ENCODE peak calls at places on chromosomes 2 and 18, in ten cellular contexts. F, L, W, O, R, A, S, Y, U and Z are unnamed samples.

GRCh38 chr2:20061476-20061875 is 10.0 kb upstream of the LAPTM4A start:
- DNase-seq in F (no peak), L (no peak), W (no peak), O (no peak), R (no peak), A (no peak), S (peak), Y (no peak), U (no peak), Z (peak)

GRCh38 chr2:237637429-237638135 is 10.2 kb downstream of the LRRFIP1 start:
- DNase-seq in F (no peak), L (no peak), W (no peak), O (no peak), R (no peak), A (no peak), S (no peak), Y (no peak), U (no peak), Z (no peak)

GRCh38 chr2:27494944-27495554 is at the start of gene FNDC4:
- DNase-seq in F (peak), L (no peak), W (no peak), O (peak), R (peak), A (peak), S (no peak), Y (peak), U (no peak), Z (peak)

GRCh38 chr2:32064021-32064678 is 794 bp downstream of the SPAST start:
- DNase-seq in F (no peak), L (no peak), W (no peak), O (peak), R (peak), A (no peak), S (peak), Y (no peak), U (peak), Z (peak)

GRCh38 chr2:23760746-23761145 is 166.2 kb downstream of the ATAD2B start:
- DNase-seq in F (no peak), L (peak), W (no peak), O (no peak), R (no peak), A (peak), S (peak), Y (no peak), U (no peak), Z (peak)

GRCh38 chr2:161992526-161992925 is 81.5 kb downstream of the DPP4 start:
- DNase-seq in F (no peak), L (no peak), W (no peak), O (no peak), R (peak), A (no peak), S (peak), Y (no peak), U (peak), Z (peak)

GRCh38 chr2:36379710-36380448 is 24.3 kb downstream of the CRIM1 start:
- DNase-seq in F (no peak), L (no peak), W (no peak), O (no peak), R (peak), A (no peak), S (peak), Y (no peak), U (no peak), Z (no peak)

GRCh38 chr2:210477496-210477895 is 937 bp upstream of the LANCL1 start:
- DNase-seq in F (no peak), L (peak), W (no peak), O (no peak), R (peak), A (no peak), S (peak), Y (peak), U (no peak), Z (peak)

GRCh38 chr2:203533696-203534471 is 1.2 kb downstream of the RAPH1 start:
- DNase-seq in F (no peak), L (peak), W (no peak), O (peak), R (peak), A (no peak), S (peak), Y (no peak), U (peak), Z (peak)

GRCh38 chr2:227164745-227165350 is 424 bp downstream of the COL4A3 start:
- DNase-seq in F (no peak), L (no peak), W (no peak), O (no peak), R (peak), A (no peak), S (no peak), Y (no peak), U (no peak), Z (no peak)

GRCh38 chr2:66507673-66508127 is 72.8 kb downstream of the MEIS1 start:
- DNase-seq in F (peak), L (no peak), W (no peak), O (no peak), R (no peak), A (no peak), S (no peak), Y (no peak), U (no peak), Z (no peak)

GRCh38 chr2:15730545-15731212 is 139.0 kb downstream of the DDX1 start:
- DNase-seq in F (no peak), L (peak), W (peak), O (peak), R (no peak), A (no peak), S (peak), Y (peak), U (no peak), Z (peak)

GRCh38 chr2:64325852-64326577 is 127.9 kb upstream of the LGALSL start:
- DNase-seq in F (no peak), L (no peak), W (no peak), O (no peak), R (peak), A (no peak), S (no peak), Y (no peak), U (peak), Z (no peak)

GRCh38 chr2:51553456-51553855 is 521.5 kb upstream of the NRXN1 start:
- DNase-seq in F (no peak), L (no peak), W (no peak), O (no peak), R (no peak), A (no peak), S (no peak), Y (no peak), U (no peak), Z (peak)

GRCh38 chr18:54774971-54775665 is 53.2 kb upstream of the RAB27B start:
- DNase-seq in F (no peak), L (no peak), W (no peak), O (no peak), R (no peak), A (no peak), S (peak), Y (no peak), U (no peak), Z (no peak)

GRCh38 chr2:96146881-96147592 is 1.8 kb upstream of the DUSP2 start:
- DNase-seq in F (no peak), L (peak), W (no peak), O (no peak), R (peak), A (no peak), S (peak), Y (peak), U (peak), Z (no peak)

GRCh38 chr18:39799010-39799409 is 2156.0 kb upstream of the PIK3C3 start:
- DNase-seq in F (no peak), L (peak), W (peak), O (no peak), R (no peak), A (no peak), S (peak), Y (no peak), U (no peak), Z (peak)

GRCh38 chr18:31204833-31205232 is 42.2 kb upstream of the DSC1 start:
- DNase-seq in F (no peak), L (no peak), W (no peak), O (no peak), R (no peak), A (no peak), S (no peak), Y (no peak), U (no peak), Z (no peak)